ENCODE peak calls at places on chromosomes 12 and 14, in seven cellular contexts. F is right cardiac atrium, D is HL-60, G is dorsolateral prefrontal cortex, K is psoas muscle, L is tibial nerve, O is ovary. H is an unnamed sample. For H3K27me3, the result is how much of the 10 kb centered on the place peaks cover.

GRCh38 chr12:90250766-90251165 is 542.1 kb upstream of the ATP2B1 start:
- DNase-seq in F (no peak), D (peak), G (no peak), K (peak), L (peak), O (no peak), H (no peak)

GRCh38 chr12:75177997-75178396 is 31.6 kb downstream of the KCNC2 start:
- DNase-seq in F (no peak), D (no peak), G (no peak), K (no peak), L (no peak), O (no peak), H (no peak)

GRCh38 chr12:48193623-48194022 is 9.5 kb downstream of the OR10AD1 start:
- DNase-seq in F (no peak), D (no peak), G (no peak), K (no peak), L (no peak), O (no peak), H (no peak)

GRCh38 chr14:79576434-79576833 is 634.9 kb downstream of the DIO2 start:
- DNase-seq in F (no peak), D (no peak), G (no peak), K (no peak), L (no peak), O (no peak), H (no peak)

GRCh38 chr14:92511472-92512247 is 1.9 kb upstream of the RIN3 start:
- DNase-seq in F (no peak), D (no peak), G (no peak), K (no peak), L (no peak), O (no peak), H (no peak)

GRCh38 chr12:6698352-6699046 is 2.1 kb downstream of the PIANP start:
- DNase-seq in F (no peak), D (no peak), G (no peak), K (no peak), L (no peak), O (no peak), H (no peak)

GRCh38 chr12:115132145-115132544 is 448.2 kb upstream of the TBX3 start:
- DNase-seq in F (no peak), D (no peak), G (no peak), K (no peak), L (no peak), O (no peak), H (no peak)

GRCh38 chr14:39615352-39615751 is 183.1 kb upstream of the FBXO33 start:
- DNase-seq in F (no peak), D (no peak), G (no peak), K (no peak), L (no peak), O (no peak), H (no peak)

DNA sequence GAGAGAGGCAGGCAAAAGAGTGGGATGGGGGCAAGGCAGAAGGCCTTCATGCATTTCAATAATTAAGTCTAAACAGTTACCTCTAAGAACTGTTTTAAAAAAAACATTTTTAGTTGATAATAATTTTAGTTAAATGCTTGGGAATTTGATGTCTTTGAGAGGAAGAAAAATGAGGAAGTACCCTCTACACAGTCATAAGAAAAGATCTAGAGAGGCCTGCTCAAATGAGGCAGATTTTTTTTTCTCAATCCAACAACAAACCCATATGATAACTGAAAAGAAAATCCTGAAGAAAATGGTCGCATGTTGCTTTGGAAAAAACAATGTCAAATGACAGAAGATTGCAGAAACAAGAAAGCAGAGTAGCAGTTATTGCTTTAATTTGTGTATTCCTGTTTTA is 25.6 kb downstream of the SINHCAF start:
- DNase-seq in F (no peak), D (no peak), G (no peak), K (no peak), L (no peak), O (no peak), H (no peak)
- H3K27ac ChIP-seq in F (no peak), D (no peak), G (no peak), K (no peak), L (no peak), O (no peak), H (no peak)

GRCh38 chr12:52873513-52873831 is 24.7 kb upstream of the KRT78 start:
- DNase-seq in F (no peak), D (no peak), G (no peak), K (no peak), L (no peak), O (no peak), H (no peak)
- H3K4me3 ChIP-seq in F (peak), D (no peak), G (peak), K (peak), L (peak), O (no peak), H (peak)

GRCh38 chr14:105195051-105195450 is 13.9 kb upstream of the NUDT14 start:
- DNase-seq in F (no peak), D (no peak), G (no peak), K (no peak), L (no peak), O (no peak), H (no peak)

GRCh38 chr14:105197274-105197673 is 16.2 kb upstream of the NUDT14 start:
- DNase-seq in F (peak), D (peak), G (no peak), K (no peak), L (peak), O (no peak), H (no peak)

GRCh38 chr14:105196228-105196960 is 15.3 kb upstream of the NUDT14 start:
- DNase-seq in F (peak), D (no peak), G (no peak), K (peak), L (no peak), O (no peak), H (no peak)

GRCh38 chr14:105193916-105194782 is 13.0 kb upstream of the NUDT14 start:
- DNase-seq in F (no peak), D (no peak), G (no peak), K (no peak), L (no peak), O (no peak), H (no peak)

DNA sequence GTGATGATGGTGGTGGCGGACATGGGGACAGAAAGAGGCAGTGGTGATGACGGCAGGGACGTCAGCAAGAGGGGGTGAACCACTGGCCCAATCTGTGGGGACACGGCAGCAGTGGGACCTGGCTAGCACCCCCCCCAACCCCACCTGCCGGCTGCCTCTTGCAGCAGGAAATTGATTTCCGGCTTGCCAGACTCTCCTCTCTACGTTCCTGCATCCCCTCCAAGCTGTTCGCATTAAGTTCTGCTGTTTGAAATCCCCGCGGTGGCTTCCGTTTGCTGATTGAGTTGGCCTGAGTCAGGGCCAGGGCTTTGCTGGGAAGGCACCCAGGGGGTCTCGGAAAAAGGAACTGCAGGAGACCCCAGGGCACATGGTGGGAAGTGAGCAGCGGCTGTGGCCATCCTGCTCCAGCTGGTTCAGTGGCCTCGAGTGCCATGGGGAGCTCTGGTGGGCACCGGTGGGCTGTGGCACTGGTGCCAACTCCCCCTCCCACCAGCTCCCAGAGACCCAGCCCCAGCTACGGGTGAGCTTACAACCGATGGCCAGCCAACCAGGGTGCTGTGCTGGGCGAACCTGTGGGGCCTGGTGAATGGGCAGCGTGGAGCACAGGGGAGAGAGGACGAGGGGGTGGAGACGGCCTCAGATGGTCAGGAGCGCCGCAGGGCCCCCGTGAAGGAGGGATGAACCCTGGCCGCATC is 14.6 kb upstream of the NUDT14 start:
- DNase-seq in F (no peak), D (no peak), G (no peak), K (no peak), L (no peak), O (no peak), H (peak)
- H3K27me3 ChIP-seq in F (under half), D (half or more), G (half or more), K (under half), L (half or more), O (under half), H (under half)

DNA sequence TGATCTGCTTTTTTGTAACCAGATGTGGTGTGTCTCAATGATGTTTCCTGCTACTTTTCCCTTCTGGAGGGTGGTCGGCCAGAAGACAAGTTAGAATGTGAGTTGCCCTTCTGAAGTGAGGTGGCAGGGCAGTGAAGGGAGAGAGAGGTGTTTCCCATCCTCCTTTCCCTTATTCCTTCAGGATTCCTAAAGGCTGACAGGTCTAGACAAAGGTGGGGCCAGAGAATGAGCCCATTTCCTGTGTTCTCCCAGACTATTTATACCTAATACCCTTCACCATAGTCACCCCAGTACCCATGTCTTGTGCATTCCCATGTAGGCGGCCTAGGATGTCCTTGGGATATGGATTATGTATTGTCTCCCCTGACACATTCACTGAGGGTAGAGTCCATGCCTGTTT is 7.0 kb downstream of the DGKA start:
- DNase-seq in F (no peak), D (no peak), G (no peak), K (no peak), L (no peak), O (no peak), H (no peak)
- H3K27ac ChIP-seq in F (no peak), D (no peak), G (no peak), K (no peak), L (no peak), O (no peak), H (peak)

GRCh38 chr14:21026251-21026987 is 1.6 kb upstream of the NDRG2 start:
- DNase-seq in F (peak), D (no peak), G (peak), K (peak), L (no peak), O (no peak), H (no peak)

GRCh38 chr14:21023817-21024667 is 819 bp downstream of the NDRG2 start:
- DNase-seq in F (peak), D (no peak), G (no peak), K (peak), L (no peak), O (no peak), H (peak)

GRCh38 chr14:21023174-21023573 is 1.7 kb downstream of the NDRG2 start:
- DNase-seq in F (peak), D (no peak), G (no peak), K (no peak), L (no peak), O (no peak), H (no peak)

GRCh38 chr14:21025374-21026151 is 702 bp upstream of the NDRG2 start:
- DNase-seq in F (peak), D (no peak), G (peak), K (peak), L (peak), O (peak), H (no peak)

DNA sequence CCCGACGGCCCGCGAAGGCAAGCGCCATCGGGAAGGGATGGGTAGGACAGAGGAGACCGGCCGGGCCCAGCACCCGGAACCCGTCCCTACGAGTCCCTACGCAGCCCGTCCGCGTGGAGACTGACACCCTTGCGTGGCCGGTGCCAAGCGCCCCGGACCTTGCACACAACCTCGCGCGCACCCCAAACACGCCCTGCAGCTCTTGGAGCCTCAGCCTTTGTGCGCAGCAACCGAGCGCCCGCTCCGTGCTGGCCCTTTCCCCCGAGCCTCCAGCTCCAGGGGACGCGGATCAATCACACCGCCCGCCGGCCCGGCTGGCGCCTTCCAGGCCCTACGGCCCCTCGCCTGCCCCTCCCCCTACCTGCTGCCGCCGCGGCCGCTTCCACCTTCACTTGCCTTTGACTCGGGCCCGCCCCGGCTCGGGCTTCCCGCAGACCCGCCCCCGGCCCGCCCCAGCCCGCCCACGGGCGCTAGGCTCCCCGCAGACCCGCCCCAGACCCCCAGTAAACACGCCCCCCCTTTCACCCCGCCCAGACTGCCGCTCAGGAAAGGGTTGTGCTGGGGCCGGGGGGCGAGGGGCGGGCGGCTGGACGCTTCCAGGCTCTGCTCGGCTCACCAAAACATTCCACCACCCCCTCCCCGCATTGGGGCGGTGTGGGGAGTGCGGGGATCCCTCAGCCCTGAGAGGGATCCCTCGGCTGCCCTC is at the start of gene NDRG2:
- DNase-seq in F (peak), D (peak), G (peak), K (peak), L (peak), O (peak), H (peak)
- H3K4me3 ChIP-seq in F (peak), D (peak), G (peak), K (peak), L (peak), O (peak), H (peak)

GRCh38 chr12:120367924-120368788 is 808 bp downstream of the MSI1 start:
- DNase-seq in F (no peak), D (no peak), G (no peak), K (peak), L (no peak), O (no peak), H (no peak)
- H3K27me3 ChIP-seq in F (under half), D (under half), G (under half), K (half or more), L (half or more), O (under half), H (under half)

DNA sequence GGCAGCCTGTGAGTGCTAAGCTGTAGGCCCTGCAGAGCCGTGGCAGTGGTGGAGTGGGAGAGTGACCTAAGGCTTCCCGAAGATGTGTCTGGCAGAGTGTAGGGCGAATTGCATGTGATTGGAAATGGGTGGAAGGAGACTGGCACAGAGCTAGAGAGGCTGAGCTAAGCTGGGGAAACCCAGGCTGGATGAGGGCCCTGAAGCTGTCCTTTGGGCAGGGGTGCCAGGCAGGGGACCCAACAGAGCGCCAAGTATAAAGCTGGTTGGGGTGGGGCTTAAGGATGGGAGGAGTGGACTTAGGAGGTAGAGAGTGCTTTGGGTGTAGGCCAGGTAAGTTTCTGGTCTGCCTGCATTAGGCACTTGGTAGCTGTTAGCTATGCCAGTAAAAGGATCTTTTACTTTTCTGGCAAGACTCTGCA is 47.9 kb downstream of the WDR20 start:
- DNase-seq in F (no peak), D (no peak), G (no peak), K (no peak), L (no peak), O (no peak), H (no peak)
- H3K27ac ChIP-seq in F (peak), D (no peak), G (peak), K (peak), L (no peak), O (no peak), H (no peak)

H was measured in naive thymus-derived CD4-positive, alpha-beta T cell.